ENCODE peak calls at places on chromosomes 6 and 20, in ten cellular contexts. I is activated CD4-positive, alpha-beta T cell treated with anti-CD3 and anti-CD28 coated beads for 48 hours; O is naive B cell; Y is T follicular helper cell; K is amniotic epithelial cell; Q is IMR-90; V is H7; A is CD8-positive, alpha-beta memory T cell; B is neural crest cell; P is M059J. E is an unnamed sample.

GRCh38 chr6:142482973-142483372 is 181.2 kb downstream of the ADGRG6 start:
- DNase-seq in P (no peak), V (no peak), B (no peak), Y (no peak), Q (peak; percentile 21), A (no peak), K (peak; percentile 54), I (no peak), O (no peak), E (no peak)

GRCh38 chr20:40741507-40742106 is 52.6 kb upstream of the MAFB start:
- DNase-seq in B (peak; percentile 4), O (peak; percentile 6), K (peak; percentile 33), P (peak; percentile 48), I (peak; percentile 61), Y (no peak), V (peak; percentile 66), Q (peak; percentile 34), A (no peak), E (peak; percentile 38)

GRCh38 chr20:13819885-13820645 is 35.2 kb downstream of the NDUFAF5 start:
- DNase-seq in B (no peak), P (peak; percentile 71), Q (peak; percentile 49), I (peak; percentile 16), K (peak; percentile 61), A (peak; percentile 17), Y (no peak), V (peak; percentile 29), O (peak; percentile 11), E (peak; percentile 60)

GRCh38 chr6:143241110-143241509 is 180.4 kb downstream of the AIG1 start:
- DNase-seq in I (no peak), P (no peak), A (no peak), Y (no peak), Q (no peak), K (no peak), B (no peak), V (no peak), O (no peak), E (no peak)

GRCh38 chr6:54830216-54830615 is 16.4 kb upstream of the FAM83B start:
- DNase-seq in Y (no peak), O (no peak), Q (no peak), A (no peak), B (no peak), V (no peak), P (no peak), I (no peak), K (no peak), E (no peak)

GRCh38 chr20:34362502-34363061 is 491 bp upstream of the ITCH start:
- DNase-seq in P (no peak), Y (no peak), B (no peak), Q (no peak), I (no peak), A (no peak), K (no peak), V (no peak), O (no peak), E (no peak)

GRCh38 chr6:14776307-14776706 is 469.6 kb upstream of the JARID2 start:
- DNase-seq in P (no peak), A (no peak), K (peak; percentile 23), Q (no peak), V (no peak), Y (no peak), O (no peak), B (no peak), I (no peak), E (peak; percentile 53)

GRCh38 chr6:105609375-105609991 is 206.6 kb upstream of the PREP start:
- DNase-seq in Q (peak; percentile 92), Y (no peak), V (no peak), O (no peak), B (no peak), K (no peak), P (peak; percentile 97), I (no peak), A (no peak), E (no peak)

GRCh38 chr6:25366785-25367657 is 87.8 kb downstream of the CARMIL1 start:
- DNase-seq in O (peak; percentile 10), Y (peak; percentile 18), V (no peak), P (peak; percentile 31), B (no peak), K (peak; percentile 9), A (peak; percentile 84), Q (no peak), I (peak; percentile 38), E (no peak)

GRCh38 chr6:137510923-137511322 is 16.7 kb upstream of the OLIG3 start:
- DNase-seq in K (no peak), V (no peak), Q (no peak), O (no peak), P (no peak), Y (no peak), B (no peak), I (no peak), A (no peak), E (no peak)

E was measured in erythroblast.